ENCODE peak calls at places on chromosomes 3 and 15, in eight cellular contexts. H is aorta, E is Peyer's patch, Q is MM.1S, W is SK-N-SH, I is HCT116, R is A673, A is IMR-90. Z is an unnamed sample. For H3K4me1, the result is how much of the 10 kb centered on the place peaks cover.

GRCh38 chr3:102410616-102411015 is 24.2 kb upstream of the ZPLD1 start:
- DNase-seq in W (no peak), H (no peak), E (no peak), A (no peak), Q (no peak), R (no peak), I (no peak), Z (no peak)

GRCh38 chr3:183253364-183253960 is 409 bp downstream of the B3GNT5 start:
- DNase-seq in I (no peak), W (peak), H (peak), Q (no peak), R (peak), E (peak), A (peak), Z (peak)

GRCh38 chr3:45125550-45126026 is 20.6 kb downstream of the CDCP1 start:
- DNase-seq in R (no peak), A (no peak), E (no peak), W (no peak), H (no peak), Q (peak), I (peak), Z (no peak)

GRCh38 chr3:15982667-15983145 is 184.9 kb upstream of the ANKRD28 start:
- DNase-seq in E (no peak), H (peak), I (peak), R (peak), A (peak), W (peak), Q (no peak), Z (peak)

GRCh38 chr3:14353486-14353885 is 48.9 kb upstream of the SLC6A6 start:
- DNase-seq in W (no peak), R (no peak), I (no peak), A (no peak), E (no peak), H (no peak), Q (no peak), Z (no peak)

GRCh38 chr3:153615863-153616262 is 453.8 kb downstream of the RAP2B start:
- DNase-seq in R (no peak), H (no peak), E (no peak), W (no peak), Q (no peak), A (no peak), I (no peak), Z (no peak)

GRCh38 chr3:40143283-40144090 is 166.0 kb upstream of the EIF1B start:
- DNase-seq in I (no peak), E (no peak), R (no peak), Q (no peak), H (no peak), A (no peak), W (no peak), Z (no peak)

GRCh38 chr15:84638103-84638502 is 16.0 kb downstream of the WDR73 start:
- DNase-seq in E (no peak), H (no peak), R (no peak), A (peak), I (no peak), Q (peak), W (no peak), Z (no peak)

GRCh38 chr15:59306520-59307163 is 66.0 kb downstream of the MYO1E start:
- DNase-seq in R (no peak), E (no peak), W (no peak), I (no peak), A (peak), H (no peak), Q (no peak), Z (no peak)

GRCh38 chr15:75835990-75836952 is 7.0 kb upstream of the UBE2Q2 start:
- DNase-seq in Q (no peak), W (no peak), E (no peak), A (no peak), H (no peak), R (no peak), I (no peak), Z (no peak)

GRCh38 chr15:37978231-37978630 is 43.8 kb downstream of the TMCO5A start:
- DNase-seq in E (no peak), A (no peak), Q (no peak), I (no peak), H (no peak), R (no peak), W (no peak), Z (no peak)

GRCh38 chr3:194675680-194676079 is 3.7 kb upstream of the LSG1 start:
- DNase-seq in H (no peak), A (no peak), R (no peak), E (no peak), I (no peak), W (no peak), Q (no peak), Z (no peak)

GRCh38 chr3:181455276-181455675 is 256.4 kb upstream of the SOX2 start:
- DNase-seq in R (no peak), H (no peak), I (no peak), A (no peak), Q (no peak), E (no peak), W (no peak), Z (no peak)

GRCh38 chr15:84817461-84818081 is 415 bp downstream of the ALPK3 start:
- DNase-seq in A (no peak), Q (no peak), H (no peak), I (no peak), R (no peak), W (peak), E (no peak), Z (no peak)

GRCh38 chr15:30921781-30922371 is 18.2 kb downstream of the FAN1 start:
- DNase-seq in E (no peak), I (no peak), Q (no peak), A (no peak), H (no peak), R (no peak), W (peak), Z (peak)

GRCh38 chr3:24259901-24260512 is 234.6 kb downstream of the THRB start:
- DNase-seq in E (no peak), R (no peak), A (peak), I (no peak), W (no peak), H (peak), Q (peak), Z (no peak)

GRCh38 chr3:150759947-150760346 is 3.0 kb downstream of the SIAH2 start:
- DNase-seq in R (no peak), H (no peak), I (no peak), W (no peak), A (no peak), E (no peak), Q (no peak), Z (no peak)
- H3K4me3 ChIP-seq in R (peak), H (peak), I (no peak), W (no peak), A (peak), E (peak), Q (peak), Z (no peak)

GRCh38 chr3:56130036-56130435 is 338.2 kb downstream of the ERC2 start:
- DNase-seq in H (no peak), Q (no peak), A (no peak), I (no peak), W (no peak), R (no peak), E (no peak), Z (no peak)
- H3K4me1 ChIP-seq in H (under half), Q (under half), A (under half), I (under half), W (under half), R (under half), E (under half), Z (under half)

GRCh38 chr15:101206173-101206572 is 45.7 kb downstream of the CHSY1 start:
- DNase-seq in R (no peak), W (no peak), E (no peak), H (no peak), Q (no peak), A (peak), I (no peak), Z (no peak)

GRCh38 chr15:101210058-101210457 is 41.8 kb downstream of the CHSY1 start:
- DNase-seq in E (no peak), H (no peak), I (no peak), A (no peak), Q (no peak), W (no peak), R (no peak), Z (no peak)

GRCh38 chr15:101209285-101209821 is 42.5 kb downstream of the CHSY1 start:
- DNase-seq in E (no peak), Q (no peak), I (no peak), H (no peak), R (no peak), W (no peak), A (no peak), Z (no peak)

GRCh38 chr15:101210466-101210865 is 41.4 kb downstream of the CHSY1 start:
- DNase-seq in A (peak), Q (no peak), W (no peak), I (no peak), E (no peak), R (no peak), H (no peak), Z (no peak)

DNA sequence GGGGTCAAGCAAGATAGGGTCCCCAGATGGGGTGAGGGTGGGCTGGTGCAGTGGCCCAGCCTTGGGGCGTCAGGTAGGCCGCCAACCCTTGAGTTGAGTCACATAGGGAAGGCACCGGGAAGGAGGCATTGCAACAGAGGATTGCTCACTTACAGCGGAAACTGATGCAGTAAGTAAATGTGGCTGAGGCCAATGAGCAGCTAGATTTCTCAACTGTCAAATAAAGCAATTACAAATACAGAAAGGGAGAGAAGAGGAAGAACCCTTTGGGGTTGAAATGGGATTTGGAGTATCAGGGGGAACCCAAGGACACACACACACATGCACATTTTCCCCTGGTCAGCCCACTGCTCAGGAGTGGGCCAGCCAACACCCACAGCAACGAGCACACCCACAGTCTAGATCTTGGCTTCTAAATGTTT is 44.0 kb downstream of the CHSY1 start:
- DNase-seq in Q (no peak), I (no peak), W (no peak), H (no peak), E (no peak), A (peak), R (no peak), Z (no peak)
- H3K27ac ChIP-seq in Q (no peak), I (no peak), W (no peak), H (no peak), E (no peak), A (no peak), R (no peak), Z (peak)

GRCh38 chr3:188241883-188242282 is 87.9 kb downstream of the LPP start:
- DNase-seq in R (no peak), A (no peak), W (no peak), Q (no peak), E (no peak), H (no peak), I (no peak), Z (no peak)

GRCh38 chr3:188243124-188243795 is 89.3 kb downstream of the LPP start:
- DNase-seq in H (no peak), W (no peak), R (no peak), I (no peak), A (peak), E (no peak), Q (no peak), Z (no peak)

GRCh38 chr3:188241072-188241471 is 87.1 kb downstream of the LPP start:
- DNase-seq in H (no peak), A (peak), I (no peak), W (no peak), Q (no peak), E (no peak), R (no peak), Z (no peak)

GRCh38 chr3:188244395-188244861 is 90.5 kb downstream of the LPP start:
- DNase-seq in A (peak), Q (no peak), E (no peak), I (peak), W (no peak), R (peak), H (no peak), Z (no peak)

DNA sequence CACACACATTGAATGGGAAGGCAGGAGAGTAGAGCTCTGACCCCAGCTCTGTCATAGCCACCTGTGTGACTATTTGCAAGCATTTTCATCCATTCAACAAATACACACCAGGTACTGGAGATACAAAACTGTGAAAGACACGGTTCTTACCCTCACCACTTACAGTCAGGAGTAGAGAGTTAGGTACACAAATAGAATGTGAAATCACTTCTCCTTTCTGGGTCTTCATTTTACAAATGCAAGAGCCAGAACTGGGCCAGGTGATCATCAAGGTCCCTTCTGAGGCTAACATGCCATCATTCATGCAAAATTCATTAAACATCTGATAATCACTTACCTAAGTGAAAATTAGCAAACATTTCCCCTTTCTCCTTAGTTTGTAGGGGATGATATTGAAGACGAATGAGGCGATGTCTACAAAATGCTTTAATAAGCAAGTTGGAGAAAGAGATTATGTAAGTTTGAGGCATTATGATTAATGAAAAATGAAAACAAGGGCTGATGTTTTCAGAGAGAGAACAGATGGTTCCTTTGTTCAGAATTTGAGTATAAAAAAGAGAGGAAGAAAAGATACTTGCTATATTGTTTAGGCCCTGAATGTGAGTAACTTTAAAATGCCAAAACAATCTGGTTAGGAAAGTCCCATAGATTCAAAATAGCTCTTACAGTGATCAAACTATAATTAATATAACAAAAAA is 88.6 kb downstream of the LPP start:
- DNase-seq in E (no peak), R (no peak), H (no peak), I (no peak), A (no peak), Q (no peak), W (no peak), Z (no peak)
- H3K4me3 ChIP-seq in E (no peak), R (no peak), H (no peak), I (no peak), A (no peak), Q (no peak), W (no peak), Z (no peak)